ENCODE peak calls at places on chromosomes 11 and 22, in six cellular contexts. B is T follicular helper cell, P is GM13976, E is lower leg skin, T is NCI-H1105 treated with DMSO at 0.1 percent for 48 hours, U is lung microvascular endothelial cell. O is an unnamed sample.

GRCh38 chr11:62394825-62395538 is 23.9 kb upstream of the SCGB1A1 start:
- DNase-seq in B (peak; percentile 21), P (peak; percentile 84), E (peak; percentile 87), T (peak; percentile 90), U (peak; percentile 89), O (peak; percentile 93)

GRCh38 chr22:29195118-29195963 is 10.4 kb upstream of the EMID1 start:
- DNase-seq in B (no peak), P (no peak), E (no peak), T (no peak), U (peak; percentile 60), O (no peak)

GRCh38 chr22:31579835-31580242 is 82.2 kb downstream of the PISD start:
- DNase-seq in B (no peak), P (no peak), E (no peak), T (no peak), U (no peak), O (no peak)

GRCh38 chr22:36758792-36759271 is 17.1 kb downstream of the IFT27 start:
- DNase-seq in B (no peak), P (no peak), E (no peak), T (no peak), U (no peak), O (no peak)

GRCh38 chr11:94597896-94598295 is 30.7 kb downstream of the PIWIL4 start:
- DNase-seq in B (no peak), P (no peak), E (no peak), T (no peak), U (no peak), O (peak; percentile 29)

GRCh38 chr11:1628506-1629325 is 859 bp upstream of the KRTAP5-5 start:
- DNase-seq in B (peak; percentile 42), P (peak; percentile 90), E (no peak), T (no peak), U (peak; percentile 64), O (peak; percentile 47)

GRCh38 chr22:42437488-42438292 is 5.5 kb upstream of the NFAM1 start:
- DNase-seq in B (peak; percentile 75), P (peak; percentile 87), E (peak; percentile 56), T (peak; percentile 62), U (peak; percentile 71), O (peak; percentile 69)

GRCh38 chr11:48900131-48900800 is 83.4 kb downstream of the TRIM51G start:
- DNase-seq in B (no peak), P (no peak), E (no peak), T (no peak), U (no peak), O (no peak)

GRCh38 chr11:77038825-77039326 is 4.7 kb downstream of the B3GNT6 start:
- DNase-seq in B (no peak), P (peak; percentile 39), E (no peak), T (no peak), U (no peak), O (peak; percentile 35)